ENCODE peak calls at places on chromosomes 5 and 9, in five cellular contexts. One of them, this sample, is unnamed.

GRCh38 chr9:18384066-18384465 is 89.9 kb upstream of the ADAMTSL1 start:
- DNase-seq in AG04449: no peak
- DNase-seq in HCT116: no peak
- DNase-seq in esophagus muscularis mucosa: no peak
- DNase-seq in fibroblast of the aortic adventitia: no peak
- DNase-seq in this sample: no peak

GRCh38 chr9:115198018-115198417 is 80.1 kb upstream of the TNC start:
- DNase-seq in AG04449: no peak
- DNase-seq in HCT116: no peak
- DNase-seq in esophagus muscularis mucosa: no peak
- DNase-seq in fibroblast of the aortic adventitia: peak; percentile 42
- DNase-seq in this sample: peak; percentile 65

GRCh38 chr9:94490465-94490864 is 64.4 kb upstream of the PCAT7 start:
- DNase-seq in AG04449: no peak
- DNase-seq in HCT116: no peak
- DNase-seq in esophagus muscularis mucosa: no peak
- DNase-seq in fibroblast of the aortic adventitia: peak; percentile 17
- DNase-seq in this sample: no peak

GRCh38 chr5:148397968-148398595 is 14.3 kb downstream of the FBXO38 start:
- DNase-seq in AG04449: no peak
- DNase-seq in HCT116: no peak
- DNase-seq in esophagus muscularis mucosa: no peak
- DNase-seq in fibroblast of the aortic adventitia: no peak
- DNase-seq in this sample: no peak

GRCh38 chr5:55063899-55064298 is 38.5 kb upstream of the GZMA start:
- DNase-seq in AG04449: no peak
- DNase-seq in HCT116: no peak
- DNase-seq in esophagus muscularis mucosa: no peak
- DNase-seq in fibroblast of the aortic adventitia: peak; percentile 33
- DNase-seq in this sample: peak; percentile 54

GRCh38 chr9:27247756-27248155 is 49.2 kb downstream of the EQTN start:
- DNase-seq in AG04449: no peak
- DNase-seq in HCT116: peak; percentile 43
- DNase-seq in esophagus muscularis mucosa: no peak
- DNase-seq in fibroblast of the aortic adventitia: peak; percentile 79
- DNase-seq in this sample: peak; percentile 47

GRCh38 chr5:40464461-40464860 is 215.3 kb upstream of the PTGER4 start:
- DNase-seq in AG04449: no peak
- DNase-seq in HCT116: no peak
- DNase-seq in esophagus muscularis mucosa: no peak
- DNase-seq in fibroblast of the aortic adventitia: peak; percentile 10
- DNase-seq in this sample: peak; percentile 36

GRCh38 chr5:169701910-169702451 is 64.9 kb downstream of the DOCK2 start:
- DNase-seq in AG04449: no peak
- DNase-seq in HCT116: no peak
- DNase-seq in esophagus muscularis mucosa: no peak
- DNase-seq in fibroblast of the aortic adventitia: peak; percentile 79
- DNase-seq in this sample: peak; percentile 66

GRCh38 chr5:20077186-20077585 is 89.2 kb upstream of the CDH18 start:
- DNase-seq in AG04449: no peak
- DNase-seq in HCT116: no peak
- DNase-seq in esophagus muscularis mucosa: no peak
- DNase-seq in fibroblast of the aortic adventitia: no peak
- DNase-seq in this sample: no peak

GRCh38 chr9:34644766-34645314 is 1.6 kb upstream of the GALT start:
- DNase-seq in AG04449: no peak
- DNase-seq in HCT116: no peak
- DNase-seq in esophagus muscularis mucosa: no peak
- DNase-seq in fibroblast of the aortic adventitia: no peak
- DNase-seq in this sample: no peak

GRCh38 chr9:82020341-82020740 is 31.8 kb downstream of the SPATA31D1 start:
- DNase-seq in AG04449: no peak
- DNase-seq in HCT116: no peak
- DNase-seq in esophagus muscularis mucosa: no peak
- DNase-seq in fibroblast of the aortic adventitia: peak; percentile 33
- DNase-seq in this sample: no peak
- H3K4me3 ChIP-seq in AG04449: no peak overlapping the region
- H3K4me3 ChIP-seq in HCT116: no peak overlapping the region
- H3K4me3 ChIP-seq in esophagus muscularis mucosa: no peak overlapping the region
- H3K4me3 ChIP-seq in fibroblast of the aortic adventitia: no peak overlapping the region
- H3K4me3 ChIP-seq in this sample: no peak overlapping the region

GRCh38 chr5:8333977-8334376 is 465.0 kb downstream of the MTRR start:
- DNase-seq in AG04449: no peak
- DNase-seq in HCT116: no peak
- DNase-seq in esophagus muscularis mucosa: no peak
- DNase-seq in fibroblast of the aortic adventitia: no peak
- DNase-seq in this sample: no peak
- TF ChIP-seq CTCF in AG04449: no peak
- TF ChIP-seq CTCF in HCT116: no peak
- TF ChIP-seq CTCF in esophagus muscularis mucosa: no peak
- TF ChIP-seq CTCF in fibroblast of the aortic adventitia: no peak
- TF ChIP-seq CTCF in this sample: no peak

DNA sequence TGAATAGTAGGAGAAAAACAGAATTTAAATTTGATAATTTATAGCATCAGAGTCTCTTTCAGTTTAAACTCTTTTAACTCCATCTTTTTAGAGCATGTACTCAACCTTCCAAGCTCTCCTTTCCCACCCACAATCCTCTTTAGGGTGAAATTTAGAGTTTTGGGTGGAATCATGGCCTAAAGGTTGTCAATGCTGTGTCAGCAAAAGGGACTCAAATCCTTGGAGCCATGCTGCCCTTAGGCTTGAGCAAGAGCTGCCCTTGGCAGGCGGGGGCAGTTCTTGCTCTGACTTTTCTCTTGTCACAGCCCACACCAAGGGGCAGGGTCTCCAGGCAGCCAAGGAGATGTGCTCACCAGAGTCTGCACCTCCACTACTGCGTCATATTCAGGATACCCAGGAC is 102.4 kb downstream of the MTX3 start:
- DNase-seq in AG04449: no peak
- DNase-seq in HCT116: no peak
- DNase-seq in esophagus muscularis mucosa: no peak
- DNase-seq in fibroblast of the aortic adventitia: no peak
- DNase-seq in this sample: no peak
- H3K4me3 ChIP-seq in AG04449: no peak overlapping the region
- H3K4me3 ChIP-seq in HCT116: no peak overlapping the region
- H3K4me3 ChIP-seq in esophagus muscularis mucosa: no peak overlapping the region
- H3K4me3 ChIP-seq in fibroblast of the aortic adventitia: no peak overlapping the region
- H3K4me3 ChIP-seq in this sample: no peak overlapping the region

GRCh38 chr5:164505791-164506190 is 1000.4 kb downstream of the MAT2B start:
- DNase-seq in AG04449: no peak
- DNase-seq in HCT116: no peak
- DNase-seq in esophagus muscularis mucosa: no peak
- DNase-seq in fibroblast of the aortic adventitia: no peak
- DNase-seq in this sample: no peak

GRCh38 chr5:164500856-164501255 is 995.4 kb downstream of the MAT2B start:
- DNase-seq in AG04449: no peak
- DNase-seq in HCT116: no peak
- DNase-seq in esophagus muscularis mucosa: no peak
- DNase-seq in fibroblast of the aortic adventitia: no peak
- DNase-seq in this sample: no peak

GRCh38 chr5:164501344-164501743 is 995.9 kb downstream of the MAT2B start:
- DNase-seq in AG04449: no peak
- DNase-seq in HCT116: no peak
- DNase-seq in esophagus muscularis mucosa: no peak
- DNase-seq in fibroblast of the aortic adventitia: no peak
- DNase-seq in this sample: no peak

GRCh38 chr5:164498393-164498792 is 993.0 kb downstream of the MAT2B start:
- DNase-seq in AG04449: no peak
- DNase-seq in HCT116: no peak
- DNase-seq in esophagus muscularis mucosa: no peak
- DNase-seq in fibroblast of the aortic adventitia: no peak
- DNase-seq in this sample: no peak

GRCh38 chr5:164504141-164504772 is 998.8 kb downstream of the MAT2B start:
- DNase-seq in AG04449: peak; percentile 7
- DNase-seq in HCT116: peak; percentile 4
- DNase-seq in esophagus muscularis mucosa: no peak
- DNase-seq in fibroblast of the aortic adventitia: peak; percentile 88
- DNase-seq in this sample: peak; percentile 60
- TF ChIP-seq CTCF in AG04449: peak; percentile 64
- TF ChIP-seq CTCF in HCT116: peak; percentile 54
- TF ChIP-seq CTCF in esophagus muscularis mucosa: peak; percentile 70
- TF ChIP-seq CTCF in fibroblast of the aortic adventitia: peak; percentile 80
- TF ChIP-seq CTCF in this sample: peak; percentile 78

DNA sequence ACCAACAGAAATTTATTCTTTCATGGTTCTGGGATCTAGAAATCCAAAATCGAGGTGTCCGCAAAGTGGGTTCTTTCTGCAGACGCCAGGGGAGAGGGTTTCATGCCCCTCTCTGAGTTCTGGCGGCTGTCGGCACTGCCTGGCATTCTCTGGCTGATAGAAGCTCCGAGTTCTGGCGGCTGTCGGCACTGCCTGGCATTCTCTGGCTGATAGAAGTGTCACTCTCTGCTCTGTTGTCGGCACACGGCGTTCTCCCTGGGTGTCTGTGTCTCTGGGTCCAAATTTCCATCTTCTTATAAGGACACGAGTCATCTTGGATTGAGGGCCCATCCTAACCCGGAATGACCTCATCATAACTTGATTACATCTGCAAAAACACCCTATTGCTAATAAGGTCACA is 7.6 kb downstream of the GFI1B start:
- DNase-seq in AG04449: no peak
- DNase-seq in HCT116: no peak
- DNase-seq in esophagus muscularis mucosa: no peak
- DNase-seq in fibroblast of the aortic adventitia: no peak
- DNase-seq in this sample: no peak
- H3K4me3 ChIP-seq in AG04449: no peak overlapping the region
- H3K4me3 ChIP-seq in HCT116: no peak overlapping the region
- H3K4me3 ChIP-seq in esophagus muscularis mucosa: no peak overlapping the region
- H3K4me3 ChIP-seq in fibroblast of the aortic adventitia: no peak overlapping the region
- H3K4me3 ChIP-seq in this sample: no peak overlapping the region

GRCh38 chr5:102089883-102090282 is 206.2 kb downstream of the SLCO4C1 start:
- DNase-seq in AG04449: no peak
- DNase-seq in HCT116: no peak
- DNase-seq in esophagus muscularis mucosa: no peak
- DNase-seq in fibroblast of the aortic adventitia: no peak
- DNase-seq in this sample: no peak

DNA sequence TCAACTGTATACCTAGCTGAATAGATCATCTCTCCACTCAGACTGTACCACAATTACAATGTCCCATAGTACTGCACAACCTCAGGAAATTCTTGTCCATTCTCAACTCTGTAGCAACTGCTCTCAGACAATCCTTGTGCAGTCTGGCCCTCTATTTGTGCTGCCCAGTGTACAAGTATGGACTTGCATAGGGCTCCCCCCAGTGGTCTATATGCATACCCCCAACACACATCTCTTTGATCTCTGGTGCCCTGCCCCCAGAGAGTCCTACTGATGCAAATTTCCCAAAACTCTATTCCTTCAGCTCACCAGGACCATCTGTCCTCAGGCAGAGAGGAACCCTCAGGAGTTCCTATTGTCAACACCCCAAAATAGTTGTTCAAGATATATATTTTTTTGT is 205.3 kb downstream of the SLCO4C1 start:
- DNase-seq in AG04449: no peak
- DNase-seq in HCT116: peak; percentile 36
- DNase-seq in esophagus muscularis mucosa: no peak
- DNase-seq in fibroblast of the aortic adventitia: peak; percentile 1
- DNase-seq in this sample: no peak
- TF ChIP-seq CTCF in AG04449: no peak
- TF ChIP-seq CTCF in HCT116: peak; percentile 67
- TF ChIP-seq CTCF in esophagus muscularis mucosa: no peak
- TF ChIP-seq CTCF in fibroblast of the aortic adventitia: no peak
- TF ChIP-seq CTCF in this sample: peak; percentile 26

DNA sequence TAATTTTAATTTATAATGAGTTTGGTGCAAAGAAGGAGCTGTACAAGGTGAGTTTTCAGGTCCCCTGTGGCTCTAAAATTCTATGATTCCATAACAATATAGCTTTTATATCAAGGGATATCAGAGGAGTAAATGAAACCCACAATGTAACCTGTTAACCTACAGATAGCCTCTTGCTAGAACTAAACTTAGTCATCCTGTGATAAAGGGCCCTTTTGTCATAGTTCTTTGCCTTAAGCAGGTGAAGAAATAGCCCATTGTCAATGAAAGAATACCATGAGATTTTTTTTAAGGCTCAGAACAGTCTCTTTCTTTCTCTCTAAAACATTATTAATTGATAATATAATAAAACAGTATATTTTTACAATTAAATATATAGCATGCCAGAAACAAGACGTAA is 127.8 kb downstream of the NFIB start:
- DNase-seq in AG04449: no peak
- DNase-seq in HCT116: no peak
- DNase-seq in esophagus muscularis mucosa: no peak
- DNase-seq in fibroblast of the aortic adventitia: no peak
- DNase-seq in this sample: no peak
- H3K4me3 ChIP-seq in AG04449: no peak overlapping the region
- H3K4me3 ChIP-seq in HCT116: no peak overlapping the region
- H3K4me3 ChIP-seq in esophagus muscularis mucosa: no peak overlapping the region
- H3K4me3 ChIP-seq in fibroblast of the aortic adventitia: no peak overlapping the region
- H3K4me3 ChIP-seq in this sample: no peak overlapping the region